ENCODE peak calls at places on chromosomes 2 and 18, in seven cellular contexts. One of them, this sample, is unnamed.

GRCh38 chr18:22594155-22594690 is 176.5 kb upstream of the CTAGE1 start:
- DNase-seq in GM10248: no peak
- DNase-seq in AG04450: no peak
- DNase-seq in GM23338: peak
- DNase-seq in coronary artery: no peak
- DNase-seq in thoracic aorta: no peak
- DNase-seq in fibroblast of mammary gland: no peak
- DNase-seq in this sample: no peak

GRCh38 chr18:44912740-44913478 is 232.2 kb downstream of the SETBP1 start:
- DNase-seq in GM10248: no peak
- DNase-seq in AG04450: no peak
- DNase-seq in GM23338: no peak
- DNase-seq in coronary artery: no peak
- DNase-seq in thoracic aorta: no peak
- DNase-seq in fibroblast of mammary gland: no peak
- DNase-seq in this sample: no peak

GRCh38 chr2:104755026-104755856 is 98.7 kb upstream of the POU3F3 start:
- DNase-seq in GM10248: no peak
- DNase-seq in AG04450: no peak
- DNase-seq in GM23338: peak
- DNase-seq in coronary artery: no peak
- DNase-seq in thoracic aorta: no peak
- DNase-seq in fibroblast of mammary gland: no peak
- DNase-seq in this sample: no peak

GRCh38 chr2:30693821-30694281 is 113.4 kb downstream of the CAPN13 start:
- DNase-seq in GM10248: no peak
- DNase-seq in AG04450: no peak
- DNase-seq in GM23338: no peak
- DNase-seq in coronary artery: no peak
- DNase-seq in thoracic aorta: no peak
- DNase-seq in fibroblast of mammary gland: no peak
- DNase-seq in this sample: no peak

GRCh38 chr2:24540011-24540477 is 49.0 kb downstream of the NCOA1 start:
- DNase-seq in GM10248: no peak
- DNase-seq in AG04450: no peak
- DNase-seq in GM23338: no peak
- DNase-seq in coronary artery: no peak
- DNase-seq in thoracic aorta: no peak
- DNase-seq in fibroblast of mammary gland: no peak
- DNase-seq in this sample: no peak

GRCh38 chr2:62194558-62195420 is 1.1 kb upstream of the B3GNT2 start:
- DNase-seq in GM10248: no peak
- DNase-seq in AG04450: no peak
- DNase-seq in GM23338: peak
- DNase-seq in coronary artery: no peak
- DNase-seq in thoracic aorta: no peak
- DNase-seq in fibroblast of mammary gland: no peak
- DNase-seq in this sample: no peak

GRCh38 chr2:24861500-24861899 is 58.5 kb downstream of the ADCY3 start:
- DNase-seq in GM10248: no peak
- DNase-seq in AG04450: no peak
- DNase-seq in GM23338: no peak
- DNase-seq in coronary artery: no peak
- DNase-seq in thoracic aorta: no peak
- DNase-seq in fibroblast of mammary gland: peak
- DNase-seq in this sample: no peak

GRCh38 chr2:151728736-151729415 is 5.4 kb downstream of the NEB start:
- DNase-seq in GM10248: no peak
- DNase-seq in AG04450: no peak
- DNase-seq in GM23338: peak
- DNase-seq in coronary artery: no peak
- DNase-seq in thoracic aorta: no peak
- DNase-seq in fibroblast of mammary gland: no peak
- DNase-seq in this sample: no peak

GRCh38 chr18:75297731-75298130 is 87.1 kb downstream of the TSHZ1 start:
- DNase-seq in GM10248: no peak
- DNase-seq in AG04450: no peak
- DNase-seq in GM23338: no peak
- DNase-seq in coronary artery: no peak
- DNase-seq in thoracic aorta: no peak
- DNase-seq in fibroblast of mammary gland: peak
- DNase-seq in this sample: no peak

GRCh38 chr2:95315801-95316411 is 18.8 kb downstream of the KCNIP3 start:
- DNase-seq in GM10248: no peak
- DNase-seq in AG04450: no peak
- DNase-seq in GM23338: no peak
- DNase-seq in coronary artery: no peak
- DNase-seq in thoracic aorta: no peak
- DNase-seq in fibroblast of mammary gland: peak
- DNase-seq in this sample: no peak

GRCh38 chr2:105324732-105325131 is 4.8 kb downstream of the TGFBRAP1 start:
- DNase-seq in GM10248: no peak
- DNase-seq in AG04450: no peak
- DNase-seq in GM23338: peak
- DNase-seq in coronary artery: no peak
- DNase-seq in thoracic aorta: no peak
- DNase-seq in fibroblast of mammary gland: no peak
- DNase-seq in this sample: no peak

GRCh38 chr2:238122287-238123217 is 15.9 kb upstream of the KLHL30 start:
- DNase-seq in GM10248: no peak
- DNase-seq in AG04450: no peak
- DNase-seq in GM23338: no peak
- DNase-seq in coronary artery: no peak
- DNase-seq in thoracic aorta: no peak
- DNase-seq in fibroblast of mammary gland: no peak
- DNase-seq in this sample: no peak

GRCh38 chr2:43238813-43239212 is 12.4 kb upstream of the ZFP36L2 start:
- DNase-seq in GM10248: no peak
- DNase-seq in AG04450: no peak
- DNase-seq in GM23338: no peak
- DNase-seq in coronary artery: no peak
- DNase-seq in thoracic aorta: no peak
- DNase-seq in fibroblast of mammary gland: no peak
- DNase-seq in this sample: no peak

GRCh38 chr18:35392375-35392774 is 15.2 kb upstream of the ZNF396 start:
- DNase-seq in GM10248: no peak
- DNase-seq in AG04450: no peak
- DNase-seq in GM23338: no peak
- DNase-seq in coronary artery: no peak
- DNase-seq in thoracic aorta: no peak
- DNase-seq in fibroblast of mammary gland: no peak
- DNase-seq in this sample: no peak

GRCh38 chr18:63216911-63217311 is 102.7 kb downstream of the BCL2 start:
- DNase-seq in GM10248: no peak
- DNase-seq in AG04450: no peak
- DNase-seq in GM23338: no peak
- DNase-seq in coronary artery: no peak
- DNase-seq in thoracic aorta: no peak
- DNase-seq in fibroblast of mammary gland: no peak
- DNase-seq in this sample: no peak

GRCh38 chr2:49943944-49944803 is 789.9 kb upstream of the FSHR start:
- DNase-seq in GM10248: no peak
- DNase-seq in AG04450: no peak
- DNase-seq in GM23338: no peak
- DNase-seq in coronary artery: no peak
- DNase-seq in thoracic aorta: no peak
- DNase-seq in fibroblast of mammary gland: no peak
- DNase-seq in this sample: no peak

GRCh38 chr18:8366656-8367055 is 242.6 kb upstream of the RAB12 start:
- DNase-seq in GM10248: no peak
- DNase-seq in AG04450: no peak
- DNase-seq in GM23338: peak
- DNase-seq in coronary artery: no peak
- DNase-seq in thoracic aorta: no peak
- DNase-seq in fibroblast of mammary gland: no peak
- DNase-seq in this sample: no peak

GRCh38 chr2:204899983-204900382 is 354.7 kb downstream of the PARD3B start:
- DNase-seq in GM10248: no peak
- DNase-seq in AG04450: no peak
- DNase-seq in GM23338: no peak
- DNase-seq in coronary artery: no peak
- DNase-seq in thoracic aorta: no peak
- DNase-seq in fibroblast of mammary gland: no peak
- DNase-seq in this sample: no peak

GRCh38 chr2:232960862-232961261 is 52.2 kb downstream of the NGEF start:
- DNase-seq in GM10248: no peak
- DNase-seq in AG04450: no peak
- DNase-seq in GM23338: no peak
- DNase-seq in coronary artery: no peak
- DNase-seq in thoracic aorta: no peak
- DNase-seq in fibroblast of mammary gland: no peak
- DNase-seq in this sample: no peak

GRCh38 chr2:46036929-46037328 is 260.3 kb upstream of the EPAS1 start:
- DNase-seq in GM10248: no peak
- DNase-seq in AG04450: no peak
- DNase-seq in GM23338: no peak
- DNase-seq in coronary artery: no peak
- DNase-seq in thoracic aorta: no peak
- DNase-seq in fibroblast of mammary gland: peak
- DNase-seq in this sample: no peak

GRCh38 chr2:71811726-71812125 is 335.9 kb downstream of the CYP26B1 start:
- DNase-seq in GM10248: no peak
- DNase-seq in AG04450: no peak
- DNase-seq in GM23338: no peak
- DNase-seq in coronary artery: no peak
- DNase-seq in thoracic aorta: no peak
- DNase-seq in fibroblast of mammary gland: no peak
- DNase-seq in this sample: no peak

GRCh38 chr2:179849719-179850118 is 11.7 kb downstream of the ZNF385B start:
- DNase-seq in GM10248: no peak
- DNase-seq in AG04450: no peak
- DNase-seq in GM23338: no peak
- DNase-seq in coronary artery: no peak
- DNase-seq in thoracic aorta: no peak
- DNase-seq in fibroblast of mammary gland: no peak
- DNase-seq in this sample: no peak

GRCh38 chr2:179853108-179853507 is 8.3 kb downstream of the ZNF385B start:
- DNase-seq in GM10248: no peak
- DNase-seq in AG04450: no peak
- DNase-seq in GM23338: no peak
- DNase-seq in coronary artery: no peak
- DNase-seq in thoracic aorta: no peak
- DNase-seq in fibroblast of mammary gland: no peak
- DNase-seq in this sample: no peak

GRCh38 chr2:179854891-179855290 is 6.5 kb downstream of the ZNF385B start:
- DNase-seq in GM10248: no peak
- DNase-seq in AG04450: no peak
- DNase-seq in GM23338: no peak
- DNase-seq in coronary artery: no peak
- DNase-seq in thoracic aorta: no peak
- DNase-seq in fibroblast of mammary gland: no peak
- DNase-seq in this sample: no peak

GRCh38 chr2:179855673-179856072 is 5.7 kb downstream of the ZNF385B start:
- DNase-seq in GM10248: no peak
- DNase-seq in AG04450: no peak
- DNase-seq in GM23338: no peak
- DNase-seq in coronary artery: no peak
- DNase-seq in thoracic aorta: no peak
- DNase-seq in fibroblast of mammary gland: no peak
- DNase-seq in this sample: no peak

DNA sequence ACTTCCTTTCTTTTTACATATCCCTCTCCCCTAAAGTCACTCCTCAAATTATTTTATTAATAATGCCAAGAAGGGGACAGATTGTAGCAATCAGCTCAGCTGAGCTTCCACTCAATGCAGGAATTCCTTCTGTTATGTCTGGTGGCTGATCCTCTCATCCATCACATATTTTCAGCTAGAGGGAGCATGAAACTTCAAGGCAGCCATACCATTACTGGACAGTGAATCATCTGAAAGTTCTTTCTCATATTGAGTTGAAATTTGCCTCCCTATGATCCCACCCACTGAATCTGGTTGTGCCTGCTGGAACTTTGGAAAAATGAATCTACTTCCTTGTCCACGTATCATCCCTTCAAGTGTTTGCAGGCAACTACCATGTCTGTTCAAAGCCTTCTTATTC is 11.2 kb downstream of the ZNF385B start:
- DNase-seq in GM10248: no peak
- DNase-seq in AG04450: peak
- DNase-seq in GM23338: no peak
- DNase-seq in coronary artery: no peak
- DNase-seq in thoracic aorta: no peak
- DNase-seq in fibroblast of mammary gland: peak
- DNase-seq in this sample: no peak
- TF ChIP-seq CTCF in GM10248: no peak
- TF ChIP-seq CTCF in AG04450: peak
- TF ChIP-seq CTCF in GM23338: peak
- TF ChIP-seq CTCF in coronary artery: no peak
- TF ChIP-seq CTCF in thoracic aorta: no peak
- TF ChIP-seq CTCF in fibroblast of mammary gland: peak
- TF ChIP-seq CTCF in this sample: no peak

GRCh38 chr2:89763254-89763580 is 1071.7 kb downstream of the RPIA start:
- DNase-seq in GM10248: peak
- DNase-seq in AG04450: no peak
- DNase-seq in GM23338: peak
- DNase-seq in coronary artery: peak
- DNase-seq in thoracic aorta: no peak
- DNase-seq in fibroblast of mammary gland: no peak
- DNase-seq in this sample: no peak
- TF ChIP-seq CTCF in GM10248: no peak
- TF ChIP-seq CTCF in AG04450: no peak
- TF ChIP-seq CTCF in GM23338: peak
- TF ChIP-seq CTCF in coronary artery: no peak
- TF ChIP-seq CTCF in thoracic aorta: no peak
- TF ChIP-seq CTCF in fibroblast of mammary gland: no peak
- TF ChIP-seq CTCF in this sample: no peak

GRCh38 chr2:135030826-135031225 is 16.4 kb downstream of the MAP3K19 start:
- DNase-seq in GM10248: no peak
- DNase-seq in AG04450: no peak
- DNase-seq in GM23338: peak
- DNase-seq in coronary artery: no peak
- DNase-seq in thoracic aorta: no peak
- DNase-seq in fibroblast of mammary gland: peak
- DNase-seq in this sample: peak
- TF ChIP-seq CTCF in GM10248: no peak
- TF ChIP-seq CTCF in AG04450: no peak
- TF ChIP-seq CTCF in GM23338: no peak
- TF ChIP-seq CTCF in coronary artery: no peak
- TF ChIP-seq CTCF in thoracic aorta: no peak
- TF ChIP-seq CTCF in fibroblast of mammary gland: no peak
- TF ChIP-seq CTCF in this sample: no peak

GRCh38 chr2:241272298-241272721 is 43.2 kb downstream of the HDLBP start:
- DNase-seq in GM10248: peak
- DNase-seq in AG04450: no peak
- DNase-seq in GM23338: peak
- DNase-seq in coronary artery: no peak
- DNase-seq in thoracic aorta: no peak
- DNase-seq in fibroblast of mammary gland: no peak
- DNase-seq in this sample: peak

GRCh38 chr2:241274127-241274526 is 41.3 kb downstream of the HDLBP start:
- DNase-seq in GM10248: no peak
- DNase-seq in AG04450: no peak
- DNase-seq in GM23338: peak
- DNase-seq in coronary artery: no peak
- DNase-seq in thoracic aorta: no peak
- DNase-seq in fibroblast of mammary gland: no peak
- DNase-seq in this sample: no peak

GRCh38 chr2:241272722-241273551 is 42.5 kb downstream of the HDLBP start:
- DNase-seq in GM10248: peak
- DNase-seq in AG04450: peak
- DNase-seq in GM23338: peak
- DNase-seq in coronary artery: peak
- DNase-seq in thoracic aorta: peak
- DNase-seq in fibroblast of mammary gland: peak
- DNase-seq in this sample: peak

GRCh38 chr2:241271641-241272297 is 43.7 kb downstream of the HDLBP start:
- DNase-seq in GM10248: peak
- DNase-seq in AG04450: peak
- DNase-seq in GM23338: peak
- DNase-seq in coronary artery: peak
- DNase-seq in thoracic aorta: peak
- DNase-seq in fibroblast of mammary gland: peak
- DNase-seq in this sample: peak

GRCh38 chr2:241273552-241273988 is 41.9 kb downstream of the HDLBP start:
- DNase-seq in GM10248: no peak
- DNase-seq in AG04450: no peak
- DNase-seq in GM23338: peak
- DNase-seq in coronary artery: no peak
- DNase-seq in thoracic aorta: no peak
- DNase-seq in fibroblast of mammary gland: no peak
- DNase-seq in this sample: no peak
- TF ChIP-seq CTCF in GM10248: no peak
- TF ChIP-seq CTCF in AG04450: no peak
- TF ChIP-seq CTCF in GM23338: no peak
- TF ChIP-seq CTCF in coronary artery: no peak
- TF ChIP-seq CTCF in thoracic aorta: no peak
- TF ChIP-seq CTCF in fibroblast of mammary gland: no peak
- TF ChIP-seq CTCF in this sample: no peak

This sample was measured in GM13977.